ENCODE peak calls at places on chromosomes 2 and 18, in nine cellular contexts. One of them, this sample, is unnamed.

GRCh38 chr2:9695916-9696315 is 65.1 kb upstream of the YWHAQ start:
- DNase-seq in ovary: no peak
- DNase-seq in tibial artery: no peak
- DNase-seq in fibroblast of lung: no peak
- DNase-seq in adrenal gland: no peak
- DNase-seq in HL-60: no peak
- DNase-seq in IMR-90: no peak
- DNase-seq in foreskin fibroblast: no peak
- DNase-seq in AG10803: no peak
- DNase-seq in this sample: no peak

GRCh38 chr18:62611395-62612241 is 88.8 kb downstream of the ZCCHC2 start:
- DNase-seq in ovary: peak; percentile 44
- DNase-seq in tibial artery: peak; percentile 75
- DNase-seq in fibroblast of lung: no peak
- DNase-seq in adrenal gland: no peak
- DNase-seq in HL-60: no peak
- DNase-seq in IMR-90: no peak
- DNase-seq in foreskin fibroblast: no peak
- DNase-seq in AG10803: no peak
- DNase-seq in this sample: no peak

GRCh38 chr2:109563980-109564550 is 49.7 kb downstream of the SEPTIN10 start:
- DNase-seq in ovary: no peak
- DNase-seq in tibial artery: no peak
- DNase-seq in fibroblast of lung: no peak
- DNase-seq in adrenal gland: no peak
- DNase-seq in HL-60: no peak
- DNase-seq in IMR-90: no peak
- DNase-seq in foreskin fibroblast: no peak
- DNase-seq in AG10803: no peak
- DNase-seq in this sample: peak; percentile 28

GRCh38 chr18:43758734-43759133 is 481.4 kb upstream of the SYT4 start:
- DNase-seq in ovary: no peak
- DNase-seq in tibial artery: no peak
- DNase-seq in fibroblast of lung: no peak
- DNase-seq in adrenal gland: no peak
- DNase-seq in HL-60: no peak
- DNase-seq in IMR-90: no peak
- DNase-seq in foreskin fibroblast: no peak
- DNase-seq in AG10803: no peak
- DNase-seq in this sample: no peak

GRCh38 chr18:26547302-26548143 is 830 bp downstream of the KCTD1 start:
- DNase-seq in ovary: peak; percentile 77
- DNase-seq in tibial artery: peak; percentile 76
- DNase-seq in fibroblast of lung: peak; percentile 92
- DNase-seq in adrenal gland: peak; percentile 73
- DNase-seq in HL-60: peak; percentile 26
- DNase-seq in IMR-90: peak; percentile 84
- DNase-seq in foreskin fibroblast: peak; percentile 91
- DNase-seq in AG10803: peak; percentile 76
- DNase-seq in this sample: peak; percentile 91

GRCh38 chr2:225318440-225318839 is 81.1 kb upstream of the NYAP2 start:
- DNase-seq in ovary: no peak
- DNase-seq in tibial artery: no peak
- DNase-seq in fibroblast of lung: no peak
- DNase-seq in adrenal gland: no peak
- DNase-seq in HL-60: no peak
- DNase-seq in IMR-90: no peak
- DNase-seq in foreskin fibroblast: no peak
- DNase-seq in AG10803: no peak
- DNase-seq in this sample: no peak

GRCh38 chr2:42194428-42194827 is 25.3 kb downstream of the EML4 start:
- DNase-seq in ovary: no peak
- DNase-seq in tibial artery: no peak
- DNase-seq in fibroblast of lung: no peak
- DNase-seq in adrenal gland: no peak
- DNase-seq in HL-60: no peak
- DNase-seq in IMR-90: no peak
- DNase-seq in foreskin fibroblast: no peak
- DNase-seq in AG10803: no peak
- DNase-seq in this sample: no peak

GRCh38 chr2:113283704-113284284 is 5.1 kb upstream of the PAX8 start:
- DNase-seq in ovary: no peak
- DNase-seq in tibial artery: peak; percentile 90
- DNase-seq in fibroblast of lung: peak; percentile 96
- DNase-seq in adrenal gland: peak; percentile 92
- DNase-seq in HL-60: no peak
- DNase-seq in IMR-90: peak; percentile 92
- DNase-seq in foreskin fibroblast: peak; percentile 95
- DNase-seq in AG10803: peak; percentile 94
- DNase-seq in this sample: peak; percentile 92

GRCh38 chr2:106314427-106314826 is 120.3 kb upstream of the UXS1 start:
- DNase-seq in ovary: no peak
- DNase-seq in tibial artery: no peak
- DNase-seq in fibroblast of lung: no peak
- DNase-seq in adrenal gland: no peak
- DNase-seq in HL-60: no peak
- DNase-seq in IMR-90: no peak
- DNase-seq in foreskin fibroblast: no peak
- DNase-seq in AG10803: no peak
- DNase-seq in this sample: no peak

GRCh38 chr2:41896186-41896846 is 151.5 kb upstream of the PKDCC start:
- DNase-seq in ovary: no peak
- DNase-seq in tibial artery: no peak
- DNase-seq in fibroblast of lung: no peak
- DNase-seq in adrenal gland: no peak
- DNase-seq in HL-60: no peak
- DNase-seq in IMR-90: no peak
- DNase-seq in foreskin fibroblast: no peak
- DNase-seq in AG10803: no peak
- DNase-seq in this sample: no peak

GRCh38 chr2:47072728-47073191 is 82.3 kb downstream of the STPG4 start:
- DNase-seq in ovary: peak; percentile 40
- DNase-seq in tibial artery: peak; percentile 77
- DNase-seq in fibroblast of lung: no peak
- DNase-seq in adrenal gland: peak; percentile 62
- DNase-seq in HL-60: peak; percentile 94
- DNase-seq in IMR-90: no peak
- DNase-seq in foreskin fibroblast: no peak
- DNase-seq in AG10803: no peak
- DNase-seq in this sample: no peak

GRCh38 chr2:204575463-204575862 is 30.2 kb downstream of the PARD3B start:
- DNase-seq in ovary: no peak
- DNase-seq in tibial artery: no peak
- DNase-seq in fibroblast of lung: no peak
- DNase-seq in adrenal gland: no peak
- DNase-seq in HL-60: no peak
- DNase-seq in IMR-90: no peak
- DNase-seq in foreskin fibroblast: no peak
- DNase-seq in AG10803: no peak
- DNase-seq in this sample: peak; percentile 5

GRCh38 chr2:15800489-15801329 is 139.6 kb upstream of the MYCN start:
- DNase-seq in ovary: no peak
- DNase-seq in tibial artery: no peak
- DNase-seq in fibroblast of lung: no peak
- DNase-seq in adrenal gland: no peak
- DNase-seq in HL-60: no peak
- DNase-seq in IMR-90: no peak
- DNase-seq in foreskin fibroblast: no peak
- DNase-seq in AG10803: no peak
- DNase-seq in this sample: no peak

GRCh38 chr2:27715318-27716165 is 51.9 kb downstream of the SLC4A1AP start:
- DNase-seq in ovary: peak; percentile 77
- DNase-seq in tibial artery: peak; percentile 93
- DNase-seq in fibroblast of lung: peak; percentile 73
- DNase-seq in adrenal gland: no peak
- DNase-seq in HL-60: no peak
- DNase-seq in IMR-90: peak; percentile 69
- DNase-seq in foreskin fibroblast: peak; percentile 84
- DNase-seq in AG10803: peak; percentile 58
- DNase-seq in this sample: peak; percentile 36

DNA sequence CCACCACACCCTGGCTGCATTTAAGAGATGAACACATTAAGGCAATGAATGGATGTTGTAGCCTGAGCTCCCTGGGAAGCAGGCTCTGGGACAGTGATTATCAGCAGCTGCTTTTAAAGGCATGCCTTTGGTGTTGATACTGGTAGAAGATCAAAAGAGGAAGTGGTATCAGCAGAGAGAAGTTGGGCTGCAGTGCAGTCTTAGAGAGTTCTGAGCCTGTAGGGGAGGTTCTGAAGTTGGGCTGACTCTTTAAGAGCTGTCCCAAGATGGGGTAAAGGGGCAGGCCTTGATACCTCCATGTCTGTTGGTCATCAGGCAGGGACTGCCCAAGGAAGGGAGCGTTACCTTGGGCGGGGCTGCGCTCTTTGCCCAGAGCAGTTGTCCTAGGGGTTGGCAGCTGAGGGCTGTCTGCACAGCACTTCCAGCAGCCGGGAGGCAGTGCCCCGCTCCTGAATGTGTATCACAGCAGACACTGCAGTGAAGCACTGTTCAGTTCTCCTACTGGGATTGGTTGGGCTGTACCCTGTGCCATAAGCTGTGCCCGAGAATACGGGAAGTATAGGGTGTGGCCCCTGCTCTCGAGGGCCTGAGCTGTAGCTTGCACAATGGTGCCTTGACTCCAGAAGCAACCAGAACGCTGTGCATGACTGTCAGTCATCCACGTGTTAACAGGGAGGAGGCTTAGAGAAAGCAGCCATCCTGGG is 177.0 kb downstream of the CTIF start:
- DNase-seq in ovary: no peak
- DNase-seq in tibial artery: peak; percentile 75
- DNase-seq in fibroblast of lung: no peak
- DNase-seq in adrenal gland: no peak
- DNase-seq in HL-60: peak; percentile 76
- DNase-seq in IMR-90: no peak
- DNase-seq in foreskin fibroblast: no peak
- DNase-seq in AG10803: peak; percentile 48
- DNase-seq in this sample: no peak
- TF ChIP-seq CTCF in ovary: no peak
- TF ChIP-seq CTCF in tibial artery: no peak
- TF ChIP-seq CTCF in fibroblast of lung: no peak
- TF ChIP-seq CTCF in adrenal gland: no peak
- TF ChIP-seq CTCF in HL-60: no peak
- TF ChIP-seq CTCF in IMR-90: no peak
- TF ChIP-seq CTCF in foreskin fibroblast: no peak
- TF ChIP-seq CTCF in AG10803: no peak
- TF ChIP-seq CTCF in this sample: no peak

GRCh38 chr18:58493516-58494253 is 135.2 kb downstream of the ALPK2 start:
- DNase-seq in ovary: peak; percentile 73
- DNase-seq in tibial artery: peak; percentile 72
- DNase-seq in fibroblast of lung: peak; percentile 74
- DNase-seq in adrenal gland: peak; percentile 84
- DNase-seq in HL-60: peak; percentile 38
- DNase-seq in IMR-90: peak; percentile 84
- DNase-seq in foreskin fibroblast: peak; percentile 94
- DNase-seq in AG10803: peak; percentile 84
- DNase-seq in this sample: peak; percentile 74
- H3K4me3 ChIP-seq in ovary: no peak overlapping the region
- H3K4me3 ChIP-seq in tibial artery: no peak overlapping the region
- H3K4me3 ChIP-seq in fibroblast of lung: no peak overlapping the region
- H3K4me3 ChIP-seq in adrenal gland: no peak overlapping the region
- H3K4me3 ChIP-seq in HL-60: no peak overlapping the region
- H3K4me3 ChIP-seq in IMR-90: no peak overlapping the region
- H3K4me3 ChIP-seq in foreskin fibroblast: no peak overlapping the region
- H3K4me3 ChIP-seq in AG10803: no peak overlapping the region
- H3K4me3 ChIP-seq in this sample: no peak overlapping the region

GRCh38 chr2:182240862-182241371 is 185.9 kb downstream of the PDE1A start:
- DNase-seq in ovary: no peak
- DNase-seq in tibial artery: no peak
- DNase-seq in fibroblast of lung: peak; percentile 34
- DNase-seq in adrenal gland: peak; percentile 32
- DNase-seq in HL-60: peak; percentile 21
- DNase-seq in IMR-90: peak; percentile 27
- DNase-seq in foreskin fibroblast: peak; percentile 46
- DNase-seq in AG10803: peak; percentile 12
- DNase-seq in this sample: peak; percentile 52
- TF ChIP-seq CTCF in ovary: no peak
- TF ChIP-seq CTCF in tibial artery: peak; percentile 30
- TF ChIP-seq CTCF in fibroblast of lung: peak; percentile 54
- TF ChIP-seq CTCF in adrenal gland: peak; percentile 27
- TF ChIP-seq CTCF in HL-60: peak; percentile 19
- TF ChIP-seq CTCF in IMR-90: peak; percentile 34
- TF ChIP-seq CTCF in foreskin fibroblast: peak; percentile 29
- TF ChIP-seq CTCF in AG10803: peak; percentile 47
- TF ChIP-seq CTCF in this sample: peak; percentile 66

DNA sequence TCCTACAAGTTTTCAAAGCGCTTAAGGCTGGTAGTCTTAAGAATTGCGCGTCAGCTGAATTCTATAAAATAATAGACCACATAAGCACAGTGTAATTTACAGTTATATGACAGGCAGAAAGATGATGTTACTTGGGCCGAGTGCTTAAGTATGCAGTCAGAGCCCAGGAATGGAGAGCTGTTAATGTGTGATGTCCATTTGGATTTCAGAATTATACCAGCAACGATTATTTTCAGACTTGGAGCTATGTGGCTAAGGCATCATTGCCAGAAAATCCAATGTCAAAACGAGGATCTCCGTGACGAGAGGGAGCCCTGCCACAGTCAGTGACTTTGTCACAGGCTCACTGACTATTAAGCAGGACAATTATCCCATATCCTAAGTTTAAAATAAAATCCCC is 3.4 kb downstream of the KLF7 start:
- DNase-seq in ovary: no peak
- DNase-seq in tibial artery: no peak
- DNase-seq in fibroblast of lung: peak; percentile 87
- DNase-seq in adrenal gland: no peak
- DNase-seq in HL-60: no peak
- DNase-seq in IMR-90: no peak
- DNase-seq in foreskin fibroblast: peak; percentile 69
- DNase-seq in AG10803: peak; percentile 87
- DNase-seq in this sample: no peak
- H3K4me3 ChIP-seq in ovary: peak overlapping the region; percentile 68
- H3K4me3 ChIP-seq in tibial artery: peak overlapping the region; percentile 98
- H3K4me3 ChIP-seq in fibroblast of lung: peak overlapping the region; percentile 81
- H3K4me3 ChIP-seq in adrenal gland: no peak overlapping the region
- H3K4me3 ChIP-seq in HL-60: no peak overlapping the region
- H3K4me3 ChIP-seq in IMR-90: peak overlapping the region; percentile 94
- H3K4me3 ChIP-seq in foreskin fibroblast: peak overlapping the region; percentile 61
- H3K4me3 ChIP-seq in AG10803: peak overlapping the region; percentile 95
- H3K4me3 ChIP-seq in this sample: peak overlapping the region; percentile 95